ENCODE peak calls at places on chromosomes 6 and 20, in five cellular contexts. G is activated CD4-positive, alpha-beta T cell treated with anti-CD3 and anti-CD28 coated beads, Interleukin-2, amount 10 ng/mL, durations not matched to agents 7 days and 5 days; U is stimulated activated naive CD4-positive, alpha-beta T cell; A is GM04504; L is ELR. S is an unnamed sample.

GRCh38 chr6:44040786-44041185 is 86.5 kb downstream of the MRPL14 start:
- DNase-seq in G (no peak), U (no peak), A (no peak), L (no peak), S (no peak)

GRCh38 chr20:50929299-50930138 is 1.7 kb downstream of the ADNP start:
- DNase-seq in G (peak; percentile 97), U (peak; percentile 64), A (peak; percentile 85), L (peak; percentile 98), S (peak; percentile 78)

GRCh38 chr6:13427346-13427745 is 60.1 kb downstream of the GFOD1 start:
- DNase-seq in G (no peak), U (no peak), A (no peak), L (no peak), S (no peak)

GRCh38 chr6:34484899-34485298 is 19.0 kb downstream of the PACSIN1 start:
- DNase-seq in G (peak; percentile 66), U (no peak), A (no peak), L (peak; percentile 47), S (no peak)

GRCh38 chr20:49637238-49637637 is 69.3 kb upstream of the PTGIS start:
- DNase-seq in G (no peak), U (no peak), A (no peak), L (no peak), S (no peak)

GRCh38 chr6:105179244-105180065 is at the start of gene POPDC3:
- DNase-seq in G (no peak), U (no peak), A (no peak), L (peak; percentile 75), S (no peak)

GRCh38 chr6:146767632-146768031 is 168.9 kb downstream of the ADGB start:
- DNase-seq in G (no peak), U (no peak), A (no peak), L (no peak), S (no peak)

GRCh38 chr6:105326838-105327745 is 75.8 kb downstream of the PREP start:
- DNase-seq in G (no peak), U (no peak), A (peak; percentile 41), L (peak; percentile 86), S (no peak)

GRCh38 chr20:47620808-47621805 is 119.4 kb downstream of the NCOA3 start:
- DNase-seq in G (peak; percentile 54), U (no peak), A (peak; percentile 28), L (peak; percentile 85), S (no peak)

GRCh38 chr6:51792273-51793030 is 295.0 kb downstream of the PKHD1 start:
- DNase-seq in G (no peak), U (no peak), A (no peak), L (no peak), S (no peak)

GRCh38 chr6:12051861-12052368 is 39.8 kb downstream of the HIVEP1 start:
- DNase-seq in G (peak; percentile 80), U (peak; percentile 6), A (no peak), L (no peak), S (peak; percentile 36)

GRCh38 chr6:130466744-130467052 is 100.9 kb downstream of the TMEM200A start:
- DNase-seq in G (no peak), U (no peak), A (no peak), L (no peak), S (no peak)

GRCh38 chr6:11621119-11621518 is 83.6 kb downstream of the TMEM170B start:
- DNase-seq in G (no peak), U (no peak), A (no peak), L (no peak), S (no peak)

GRCh38 chr20:3966571-3966970 is 48.8 kb downstream of the RNF24 start:
- DNase-seq in G (no peak), U (no peak), A (no peak), L (no peak), S (no peak)

GRCh38 chr6:49406241-49406970 is 56.6 kb downstream of the MMUT start:
- DNase-seq in G (no peak), U (no peak), A (no peak), L (no peak), S (no peak)

GRCh38 chr20:35387334-35387733 is 24.4 kb downstream of the UQCC1 start:
- DNase-seq in G (no peak), U (no peak), A (no peak), L (peak; percentile 81), S (no peak)

GRCh38 chr6:16244869-16245451 is 6.6 kb downstream of the GMPR start:
- DNase-seq in G (no peak), U (no peak), A (no peak), L (no peak), S (no peak)

GRCh38 chr6:145736854-145737181 is 1.5 kb upstream of the EPM2A start:
- DNase-seq in G (no peak), U (no peak), A (peak; percentile 24), L (no peak), S (no peak)

GRCh38 chr20:25739615-25740320 is 43.1 kb upstream of the ZNF337 start:
- DNase-seq in G (no peak), U (no peak), A (no peak), L (peak; percentile 86), S (no peak)

GRCh38 chr6:142744836-142745235 is 200.1 kb downstream of the HIVEP2 start:
- DNase-seq in G (no peak), U (no peak), A (no peak), L (peak; percentile 69), S (no peak)

GRCh38 chr6:48184644-48185043 is 73.6 kb upstream of the PTCHD4 start:
- DNase-seq in G (no peak), U (no peak), A (no peak), L (no peak), S (no peak)

GRCh38 chr6:41531591-41532582 is 14.3 kb upstream of the FOXP4 start:
- DNase-seq in G (peak; percentile 61), U (peak; percentile 15), A (peak; percentile 68), L (peak; percentile 43), S (peak; percentile 23)

GRCh38 chr6:117518870-117519269 is 36.4 kb downstream of the DCBLD1 start:
- DNase-seq in G (no peak), U (no peak), A (no peak), L (no peak), S (no peak)

GRCh38 chr6:152301021-152301805 is 335.9 kb downstream of the SYNE1 start:
- DNase-seq in G (no peak), U (no peak), A (no peak), L (no peak), S (no peak)

GRCh38 chr20:5835234-5835845 is 85.1 kb downstream of the SHLD1 start:
- DNase-seq in G (no peak), U (peak; percentile 36), A (peak; percentile 16), L (peak; percentile 57), S (no peak)

GRCh38 chr20:35311409-35311808 is 19.2 kb upstream of the FAM83C start:
- DNase-seq in G (peak; percentile 33), U (no peak), A (no peak), L (peak; percentile 96), S (no peak)

GRCh38 chr6:127176175-127176574 is 57.7 kb downstream of the RSPO3 start:
- DNase-seq in G (no peak), U (no peak), A (peak; percentile 52), L (peak; percentile 40), S (no peak)

GRCh38 chr6:160882741-160883340 is 108.7 kb upstream of the MAP3K4 start:
- DNase-seq in G (no peak), U (no peak), A (peak; percentile 23), L (peak; percentile 8), S (no peak)

GRCh38 chr6:28597217-28597835 is 71.6 kb downstream of the GPX5 start:
- DNase-seq in G (no peak), U (no peak), A (no peak), L (peak; percentile 78), S (no peak)

GRCh38 chr6:44042261-44043035 is 84.8 kb downstream of the MRPL14 start:
- DNase-seq in G (no peak), U (no peak), A (no peak), L (no peak), S (no peak)

GRCh38 chr6:135974416-135974815 is 122.9 kb downstream of the PDE7B start:
- DNase-seq in G (no peak), U (no peak), A (no peak), L (no peak), S (no peak)

GRCh38 chr6:157133856-157134255 is 189.5 kb downstream of the TMEM242 start:
- DNase-seq in G (no peak), U (no peak), A (no peak), L (no peak), S (no peak)

GRCh38 chr20:24100370-24101011 is 111.9 kb upstream of the GGTLC1 start:
- DNase-seq in G (peak; percentile 74), U (no peak), A (peak; percentile 2), L (peak; percentile 60), S (no peak)

GRCh38 chr6:152648090-152648489 is 10.9 kb upstream of the SYNE1 start:
- DNase-seq in G (no peak), U (no peak), A (peak; percentile 17), L (no peak), S (no peak)

GRCh38 chr20:48772183-48772976 is 55.4 kb downstream of the PREX1 start:
- DNase-seq in G (peak; percentile 15), U (no peak), A (no peak), L (no peak), S (no peak)

GRCh38 chr20:61640171-61640570 is 388.1 kb downstream of the CDH4 start:
- DNase-seq in G (no peak), U (no peak), A (peak; percentile 65), L (peak; percentile 69), S (peak; percentile 28)

GRCh38 chr6:1538348-1538747 is 71.4 kb upstream of the FOXC1 start:
- DNase-seq in G (no peak), U (no peak), A (no peak), L (no peak), S (no peak)